ENCODE peak calls at places on chromosomes 2 and 18, in eight cellular contexts. C is heart left ventricle; P is GM23338; K is HL-60; E is CD8-positive, alpha-beta T cell; F is endodermal cell; S is breast epithelium; N is dorsolateral prefrontal cortex. T is an unnamed sample.

GRCh38 chr2:16063251-16063850 is 123.0 kb downstream of the MYCN start:
- DNase-seq in F (no peak), C (no peak), E (no peak), S (no peak), K (no peak), P (no peak), N (no peak), T (no peak)

GRCh38 chr2:133200684-133201421 is 367.4 kb downstream of the NCKAP5 start:
- DNase-seq in C (no peak), N (no peak), S (no peak), P (no peak), E (no peak), F (no peak), K (no peak), T (no peak)

GRCh38 chr2:82823892-82824291 is 1635.2 kb downstream of the SUCLG1 start:
- DNase-seq in K (no peak), F (no peak), N (no peak), E (no peak), C (no peak), S (no peak), P (no peak), T (no peak)

GRCh38 chr2:11298592-11298991 is 45.8 kb downstream of the ROCK2 start:
- DNase-seq in K (no peak), P (no peak), E (no peak), F (no peak), N (no peak), C (no peak), S (no peak), T (no peak)

GRCh38 chr2:11411768-11412448 is 54.1 kb downstream of the E2F6 start:
- DNase-seq in F (peak), C (peak), P (peak), S (no peak), E (no peak), N (peak), K (no peak), T (peak)

GRCh38 chr2:98036349-98037000 is 40.7 kb upstream of the TMEM131 start:
- DNase-seq in S (no peak), N (peak), E (no peak), P (no peak), C (peak), K (no peak), F (peak), T (no peak)

GRCh38 chr2:180571559-180571958 is 408.8 kb upstream of the UBE2E3 start:
- DNase-seq in C (no peak), P (no peak), F (no peak), S (no peak), N (no peak), E (no peak), K (no peak), T (no peak)

GRCh38 chr2:170369894-170370293 is 191.9 kb downstream of the MYO3B start:
- DNase-seq in P (peak), N (no peak), C (no peak), S (no peak), F (no peak), E (no peak), K (no peak), T (no peak)

GRCh38 chr2:177906041-177906718 is 166.4 kb downstream of the PDE11A start:
- DNase-seq in K (peak), P (peak), S (no peak), E (peak), C (no peak), F (peak), N (no peak), T (peak)

GRCh38 chr18:34153711-34154110 is 71.0 kb downstream of the NOL4 start:
- DNase-seq in P (no peak), E (no peak), K (peak), F (no peak), S (no peak), C (no peak), N (no peak), T (no peak)

GRCh38 chr18:46278481-46279465 is 174.6 kb downstream of the HAUS1 start:
- DNase-seq in P (no peak), E (no peak), S (no peak), C (no peak), N (no peak), K (no peak), F (no peak), T (no peak)

GRCh38 chr18:79625924-79626561 is 53.6 kb upstream of the CTDP1 start:
- DNase-seq in C (no peak), F (no peak), S (no peak), P (no peak), K (no peak), E (no peak), N (no peak), T (no peak)

GRCh38 chr2:160156665-160157064 is 43.4 kb downstream of the ITGB6 start:
- DNase-seq in S (no peak), K (no peak), F (no peak), P (no peak), E (no peak), N (no peak), C (no peak), T (no peak)

GRCh38 chr2:236026839-236027238 is 141.3 kb downstream of the GBX2 start:
- DNase-seq in F (no peak), K (no peak), C (no peak), P (no peak), S (no peak), N (no peak), E (no peak), T (no peak)

GRCh38 chr2:74756356-74756890 is 77.5 kb upstream of the HK2 start:
- DNase-seq in S (no peak), E (no peak), K (no peak), C (no peak), P (no peak), N (no peak), F (no peak), T (no peak)

GRCh38 chr2:145755019-145755837 is 1235.3 kb upstream of the ZEB2 start:
- DNase-seq in C (no peak), P (no peak), F (no peak), E (no peak), N (no peak), S (no peak), K (no peak), T (no peak)
- H3K4me3 ChIP-seq in C (no peak), P (no peak), F (no peak), E (no peak), N (no peak), S (no peak), K (no peak), T (no peak)

GRCh38 chr2:37281916-37282315 is 42.7 kb downstream of the PRKD3 start:
- DNase-seq in S (no peak), N (no peak), P (no peak), C (no peak), E (no peak), F (no peak), K (no peak), T (no peak)
- TF ChIP-seq CTCF in S (no peak), N (no peak), P (peak), C (no peak), E (no peak), F (peak), K (no peak), T (peak)

DNA sequence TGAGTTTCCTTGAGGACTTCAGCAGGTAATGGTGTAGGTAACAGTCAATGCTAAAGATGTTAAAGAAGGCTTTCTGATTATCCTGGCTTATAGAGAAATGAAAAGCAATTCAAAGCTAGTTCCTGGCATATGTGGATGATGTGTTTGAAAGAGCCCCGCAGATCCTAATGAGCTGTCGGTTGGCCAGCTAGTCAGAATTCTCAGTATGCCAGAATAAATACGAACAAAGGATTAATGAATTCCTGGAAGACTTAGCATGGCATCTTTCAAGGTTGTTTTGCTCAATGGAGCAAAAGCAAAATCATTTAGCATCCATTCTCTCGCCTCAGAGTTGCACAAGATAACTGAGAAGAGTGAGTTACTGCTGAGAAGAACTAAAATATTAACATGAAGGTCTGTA is 307.6 kb downstream of the RIT2 start:
- DNase-seq in K (no peak), S (no peak), C (no peak), N (no peak), P (peak), E (no peak), F (no peak), T (no peak)
- H3K4me3 ChIP-seq in K (no peak), S (no peak), C (no peak), N (no peak), P (no peak), E (no peak), F (peak), T (no peak)

DNA sequence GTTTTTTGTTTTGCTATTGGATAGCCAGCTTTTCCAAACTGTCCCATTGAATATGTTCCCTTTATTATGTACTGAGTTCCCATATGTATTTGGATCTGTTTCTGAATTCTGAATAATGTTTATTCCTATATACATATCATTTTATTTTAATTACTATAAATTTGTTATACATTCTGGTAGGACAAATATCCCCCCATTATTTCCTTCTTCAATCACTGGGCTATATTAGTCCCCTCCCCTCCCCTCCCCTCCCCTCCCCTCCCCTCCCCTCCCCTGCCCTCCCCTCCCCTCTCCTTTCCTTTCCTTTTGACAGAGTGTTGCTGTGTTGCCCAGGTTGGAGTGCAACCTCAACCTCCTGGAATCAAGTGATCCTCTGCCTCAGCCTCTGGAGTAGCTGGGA is 26.3 kb downstream of the RAB3GAP1 start:
- DNase-seq in S (no peak), F (no peak), E (no peak), P (no peak), C (no peak), K (no peak), N (no peak), T (no peak)
- TF ChIP-seq CTCF in S (no peak), F (no peak), E (no peak), P (no peak), C (no peak), K (no peak), N (no peak), T (no peak)

GRCh38 chr2:128314348-128315121 is 4.1 kb downstream of the HS6ST1 start:
- DNase-seq in E (no peak), K (no peak), C (peak), N (no peak), P (no peak), F (peak), S (peak), T (peak)

GRCh38 chr2:128316777-128317185 is 1.9 kb downstream of the HS6ST1 start:
- DNase-seq in F (no peak), C (peak), P (no peak), S (peak), E (no peak), N (no peak), K (no peak), T (no peak)

GRCh38 chr2:128317186-128317897 is 1.3 kb downstream of the HS6ST1 start:
- DNase-seq in S (peak), K (no peak), N (no peak), F (peak), E (peak), C (peak), P (peak), T (peak)

GRCh38 chr2:128315122-128315828 is 3.4 kb downstream of the HS6ST1 start:
- DNase-seq in F (peak), N (no peak), K (no peak), P (no peak), S (peak), C (peak), E (no peak), T (no peak)

GRCh38 chr2:128315829-128316776 is 2.6 kb downstream of the HS6ST1 start:
- DNase-seq in S (peak), N (no peak), F (peak), E (no peak), K (no peak), C (peak), P (no peak), T (peak)
- H3K4me3 ChIP-seq in S (peak), N (peak), F (peak), E (peak), K (peak), C (peak), P (peak), T (no peak)

GRCh38 chr2:53442783-53443182 is 324.8 kb upstream of the CHAC2 start:
- DNase-seq in K (no peak), F (peak), N (no peak), E (no peak), S (no peak), C (no peak), P (peak), T (peak)
- TF ChIP-seq CTCF in K (no peak), F (peak), N (no peak), E (no peak), S (no peak), C (peak), P (peak), T (peak)

GRCh38 chr2:130352229-130352628 is 3.6 kb upstream of the PTPN18 start:
- DNase-seq in C (no peak), P (no peak), S (no peak), E (no peak), K (no peak), N (no peak), F (no peak), T (no peak)
- H3K4me3 ChIP-seq in C (no peak), P (no peak), S (no peak), E (no peak), K (no peak), N (no peak), F (no peak), T (no peak)

GRCh38 chr2:229712125-229712524 is 2.2 kb downstream of the DNER start:
- DNase-seq in F (no peak), C (no peak), P (no peak), K (no peak), N (no peak), S (no peak), E (no peak), T (no peak)
- TF ChIP-seq CTCF in F (no peak), C (no peak), P (no peak), K (no peak), N (peak), S (no peak), E (no peak), T (no peak)

DNA sequence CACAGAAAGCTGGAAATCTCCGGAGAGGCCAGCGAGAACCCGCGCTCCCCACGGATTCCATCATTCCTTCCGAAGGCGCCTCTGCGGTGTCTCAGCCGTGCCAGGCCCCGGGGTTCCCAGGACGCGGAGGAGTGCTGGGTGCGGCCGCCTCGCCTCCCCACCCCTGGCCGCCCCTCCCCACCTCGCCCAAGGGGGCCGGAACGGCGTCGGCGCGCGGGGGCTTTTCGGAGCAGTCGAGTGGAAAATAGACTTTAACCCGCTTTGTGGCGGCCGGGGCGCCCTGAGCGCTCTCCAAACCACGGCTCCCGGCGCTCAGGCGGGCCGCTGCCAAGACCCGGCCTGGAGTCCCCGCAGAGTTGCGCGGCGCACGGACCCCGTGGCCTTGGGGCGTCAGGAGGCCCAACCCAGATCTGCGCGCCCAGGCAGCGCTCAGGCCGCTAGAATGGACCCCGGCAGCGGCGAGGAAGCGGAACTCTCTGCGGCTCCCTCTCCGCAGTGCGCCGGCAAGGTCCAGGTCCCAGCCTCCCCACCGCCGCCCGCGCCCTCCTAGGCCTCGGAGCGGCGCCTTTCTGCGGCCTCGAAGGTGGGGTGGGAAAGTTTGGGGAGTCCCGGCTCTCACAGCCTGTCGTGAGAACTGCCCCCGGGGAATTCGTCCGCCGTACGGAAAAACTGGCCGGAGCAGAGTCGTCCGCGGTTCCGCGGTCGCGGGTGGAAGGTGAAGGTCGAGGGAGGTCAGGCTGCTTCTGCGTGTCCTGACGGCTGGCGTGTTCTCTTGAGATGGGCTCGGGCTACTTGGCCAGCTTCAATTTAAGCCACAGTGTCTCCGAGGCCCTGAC is 1.2 kb upstream of the EMX1 start:
- DNase-seq in F (peak), K (no peak), P (peak), E (peak), S (no peak), C (no peak), N (no peak), T (peak)
- H3K4me3 ChIP-seq in F (peak), K (no peak), P (peak), E (peak), S (peak), C (peak), N (peak), T (peak)

GRCh38 chr18:40608220-40608619 is 1346.8 kb upstream of the PIK3C3 start:
- DNase-seq in S (no peak), E (no peak), N (no peak), P (no peak), C (no peak), K (no peak), F (no peak), T (no peak)
- TF ChIP-seq CTCF in S (no peak), E (no peak), N (no peak), P (no peak), C (no peak), K (no peak), F (no peak), T (no peak)